ENCODE peak calls at places on chromosomes 3 and 15, in eight cellular contexts. X is AG20443; D is left kidney; N is stimulated activated CD4-positive, alpha-beta T cell treated with anti-CD3 and anti-CD28 coated beads, Interleukin-1b, Interleukin-23, amount 100 ng/mL, for 24 hours; Z is bronchial epithelial cell; Q is heart left ventricle; I is DMS 273 treated with DMSO at 0.1 percent for 48 hours; L is breast epithelium. R is an unnamed sample.

GRCh38 chr3:168139947-168140346 is 44.2 kb upstream of the GOLIM4 start:
- DNase-seq in X (no peak), D (no peak), N (no peak), Z (peak; percentile 28), Q (no peak), I (no peak), L (no peak), R (no peak)

GRCh38 chr3:128855574-128855973 is 23.8 kb upstream of the ACAD9 start:
- DNase-seq in X (no peak), D (no peak), N (no peak), Z (no peak), Q (peak; percentile 49), I (no peak), L (no peak), R (no peak)

GRCh38 chr3:181712505-181713299 is 977 bp downstream of the SOX2 start:
- DNase-seq in X (no peak), D (peak; percentile 67), N (no peak), Z (peak; percentile 42), Q (no peak), I (peak; percentile 57), L (no peak), R (no peak)

GRCh38 chr3:170132335-170132734 is 49.2 kb downstream of the PHC3 start:
- DNase-seq in X (no peak), D (no peak), N (no peak), Z (no peak), Q (no peak), I (no peak), L (no peak), R (no peak)

GRCh38 chr15:47731230-47731629 is 13.9 kb downstream of the SEMA6D start:
- DNase-seq in X (no peak), D (no peak), N (no peak), Z (no peak), Q (no peak), I (no peak), L (no peak), R (no peak)

GRCh38 chr3:183984749-183985729 is 32.6 kb downstream of the ABCC5 start:
- DNase-seq in X (no peak), D (no peak), N (no peak), Z (no peak), Q (no peak), I (no peak), L (no peak), R (no peak)

GRCh38 chr3:50515565-50516047 is 12.2 kb upstream of the CACNA2D2 start:
- DNase-seq in X (no peak), D (peak; percentile 86), N (no peak), Z (no peak), Q (peak; percentile 68), I (no peak), L (no peak), R (no peak)

GRCh38 chr3:134495980-134496379 is 10.1 kb downstream of the CEP63 start:
- DNase-seq in X (no peak), D (no peak), N (no peak), Z (peak; percentile 96), Q (no peak), I (no peak), L (no peak), R (no peak)

GRCh38 chr3:138842483-138843188 is 7.9 kb upstream of the PIK3CB start:
- DNase-seq in X (no peak), D (no peak), N (no peak), Z (no peak), Q (no peak), I (no peak), L (no peak), R (no peak)

GRCh38 chr15:58627046-58627445 is 122.5 kb downstream of the ADAM10 start:
- DNase-seq in X (no peak), D (no peak), N (no peak), Z (no peak), Q (no peak), I (no peak), L (no peak), R (no peak)

GRCh38 chr15:71294251-71294635 is 179.0 kb downstream of the THSD4 start:
- DNase-seq in X (no peak), D (no peak), N (no peak), Z (no peak), Q (no peak), I (no peak), L (no peak), R (no peak)